ENCODE peak calls at places on chromosomes 3 and 15, in seven cellular contexts. One of them, this sample, is unnamed.

GRCh38 chr3:147797095-147797494 is 387.9 kb downstream of the ZIC1 start:
- DNase-seq in suprapubic skin: no peak
- DNase-seq in A549: no peak
- DNase-seq in HepG2: no peak
- DNase-seq in heart left ventricle: no peak
- DNase-seq in IMR-90: no peak
- DNase-seq in tibial nerve: no peak
- DNase-seq in this sample: no peak

GRCh38 chr3:50525987-50526386 is 22.6 kb upstream of the CACNA2D2 start:
- DNase-seq in A549: peak; percentile 40
- DNase-seq in HepG2: peak; percentile 25
- DNase-seq in tibial nerve: no peak
- DNase-seq in suprapubic skin: no peak
- DNase-seq in heart left ventricle: peak; percentile 35
- DNase-seq in IMR-90: peak; percentile 30
- DNase-seq in this sample: peak; percentile 25

GRCh38 chr15:26115229-26115943 is 252.3 kb upstream of the ATP10A start:
- DNase-seq in suprapubic skin: no peak
- DNase-seq in IMR-90: no peak
- DNase-seq in A549: no peak
- DNase-seq in HepG2: peak; percentile 33
- DNase-seq in tibial nerve: no peak
- DNase-seq in heart left ventricle: no peak
- DNase-seq in this sample: no peak

GRCh38 chr15:65305144-65305758 is 774 bp downstream of the RNU5B-1 start:
- DNase-seq in tibial nerve: no peak
- DNase-seq in IMR-90: no peak
- DNase-seq in HepG2: no peak
- DNase-seq in A549: peak; percentile 74
- DNase-seq in suprapubic skin: no peak
- DNase-seq in heart left ventricle: no peak
- DNase-seq in this sample: no peak

GRCh38 chr3:19866751-19867347 is 67.2 kb downstream of the EFHB start:
- DNase-seq in suprapubic skin: no peak
- DNase-seq in heart left ventricle: peak; percentile 23
- DNase-seq in A549: peak; percentile 28
- DNase-seq in HepG2: peak; percentile 38
- DNase-seq in IMR-90: peak; percentile 58
- DNase-seq in tibial nerve: no peak
- DNase-seq in this sample: peak; percentile 74

GRCh38 chr3:138944842-138945645 is 1.9 kb downstream of the FOXL2 start:
- DNase-seq in suprapubic skin: no peak
- DNase-seq in tibial nerve: no peak
- DNase-seq in heart left ventricle: no peak
- DNase-seq in A549: no peak
- DNase-seq in IMR-90: no peak
- DNase-seq in HepG2: no peak
- DNase-seq in this sample: no peak

GRCh38 chr3:139122612-139123011 is 77.9 kb upstream of the PRR23C start:
- DNase-seq in A549: no peak
- DNase-seq in suprapubic skin: no peak
- DNase-seq in heart left ventricle: no peak
- DNase-seq in tibial nerve: no peak
- DNase-seq in HepG2: no peak
- DNase-seq in IMR-90: no peak
- DNase-seq in this sample: no peak

GRCh38 chr15:95025924-95026728 is 794.8 kb downstream of the MCTP2 start:
- DNase-seq in suprapubic skin: peak; percentile 65
- DNase-seq in heart left ventricle: peak; percentile 26
- DNase-seq in HepG2: no peak
- DNase-seq in tibial nerve: peak; percentile 59
- DNase-seq in IMR-90: peak; percentile 61
- DNase-seq in A549: peak; percentile 6
- DNase-seq in this sample: peak; percentile 66

GRCh38 chr15:47283231-47283630 is 434.1 kb upstream of the SEMA6D start:
- DNase-seq in HepG2: no peak
- DNase-seq in heart left ventricle: no peak
- DNase-seq in A549: no peak
- DNase-seq in IMR-90: no peak
- DNase-seq in tibial nerve: no peak
- DNase-seq in suprapubic skin: no peak
- DNase-seq in this sample: no peak

GRCh38 chr15:98927990-98928389 is 79.6 kb downstream of the PGPEP1L start:
- DNase-seq in HepG2: no peak
- DNase-seq in IMR-90: no peak
- DNase-seq in heart left ventricle: no peak
- DNase-seq in A549: no peak
- DNase-seq in suprapubic skin: no peak
- DNase-seq in tibial nerve: no peak
- DNase-seq in this sample: no peak

GRCh38 chr3:61733000-61733399 is 171.6 kb downstream of the PTPRG start:
- DNase-seq in tibial nerve: no peak
- DNase-seq in heart left ventricle: no peak
- DNase-seq in IMR-90: no peak
- DNase-seq in suprapubic skin: no peak
- DNase-seq in A549: no peak
- DNase-seq in HepG2: no peak
- DNase-seq in this sample: no peak

GRCh38 chr3:153385343-153385742 is 223.3 kb downstream of the RAP2B start:
- DNase-seq in A549: no peak
- DNase-seq in heart left ventricle: no peak
- DNase-seq in tibial nerve: no peak
- DNase-seq in IMR-90: no peak
- DNase-seq in suprapubic skin: no peak
- DNase-seq in HepG2: no peak
- DNase-seq in this sample: no peak

GRCh38 chr3:115245437-115245836 is 98.3 kb upstream of the ZBTB20 start:
- DNase-seq in tibial nerve: no peak
- DNase-seq in suprapubic skin: no peak
- DNase-seq in HepG2: no peak
- DNase-seq in A549: peak; percentile 69
- DNase-seq in IMR-90: peak; percentile 97
- DNase-seq in heart left ventricle: no peak
- DNase-seq in this sample: peak; percentile 28

GRCh38 chr15:31327674-31328424 is 1.2 kb downstream of the KLF13 start:
- DNase-seq in A549: peak; percentile 38
- DNase-seq in tibial nerve: no peak
- DNase-seq in suprapubic skin: peak; percentile 87
- DNase-seq in HepG2: peak; percentile 21
- DNase-seq in heart left ventricle: peak; percentile 78
- DNase-seq in IMR-90: peak; percentile 19
- DNase-seq in this sample: no peak

GRCh38 chr15:74293021-74293810 is 57.1 kb downstream of the CCDC33 start:
- DNase-seq in suprapubic skin: no peak
- DNase-seq in A549: no peak
- DNase-seq in tibial nerve: no peak
- DNase-seq in HepG2: no peak
- DNase-seq in heart left ventricle: no peak
- DNase-seq in IMR-90: no peak
- DNase-seq in this sample: no peak

GRCh38 chr3:101509276-101509675 is 3.7 kb downstream of the SENP7 start:
- DNase-seq in suprapubic skin: no peak
- DNase-seq in HepG2: no peak
- DNase-seq in A549: no peak
- DNase-seq in tibial nerve: no peak
- DNase-seq in heart left ventricle: no peak
- DNase-seq in IMR-90: no peak
- DNase-seq in this sample: no peak

GRCh38 chr3:101513419-101513986 is 491 bp upstream of the SENP7 start:
- DNase-seq in suprapubic skin: no peak
- DNase-seq in heart left ventricle: no peak
- DNase-seq in tibial nerve: no peak
- DNase-seq in HepG2: no peak
- DNase-seq in IMR-90: no peak
- DNase-seq in A549: peak; percentile 73
- DNase-seq in this sample: no peak

GRCh38 chr3:101518421-101518871 is 5.4 kb upstream of the SENP7 start:
- DNase-seq in suprapubic skin: no peak
- DNase-seq in tibial nerve: no peak
- DNase-seq in IMR-90: peak; percentile 32
- DNase-seq in heart left ventricle: no peak
- DNase-seq in A549: peak; percentile 6
- DNase-seq in HepG2: peak; percentile 29
- DNase-seq in this sample: no peak

GRCh38 chr3:101509811-101510210 is 3.2 kb downstream of the SENP7 start:
- DNase-seq in A549: no peak
- DNase-seq in suprapubic skin: no peak
- DNase-seq in IMR-90: peak; percentile 53
- DNase-seq in tibial nerve: no peak
- DNase-seq in HepG2: no peak
- DNase-seq in heart left ventricle: no peak
- DNase-seq in this sample: no peak

DNA sequence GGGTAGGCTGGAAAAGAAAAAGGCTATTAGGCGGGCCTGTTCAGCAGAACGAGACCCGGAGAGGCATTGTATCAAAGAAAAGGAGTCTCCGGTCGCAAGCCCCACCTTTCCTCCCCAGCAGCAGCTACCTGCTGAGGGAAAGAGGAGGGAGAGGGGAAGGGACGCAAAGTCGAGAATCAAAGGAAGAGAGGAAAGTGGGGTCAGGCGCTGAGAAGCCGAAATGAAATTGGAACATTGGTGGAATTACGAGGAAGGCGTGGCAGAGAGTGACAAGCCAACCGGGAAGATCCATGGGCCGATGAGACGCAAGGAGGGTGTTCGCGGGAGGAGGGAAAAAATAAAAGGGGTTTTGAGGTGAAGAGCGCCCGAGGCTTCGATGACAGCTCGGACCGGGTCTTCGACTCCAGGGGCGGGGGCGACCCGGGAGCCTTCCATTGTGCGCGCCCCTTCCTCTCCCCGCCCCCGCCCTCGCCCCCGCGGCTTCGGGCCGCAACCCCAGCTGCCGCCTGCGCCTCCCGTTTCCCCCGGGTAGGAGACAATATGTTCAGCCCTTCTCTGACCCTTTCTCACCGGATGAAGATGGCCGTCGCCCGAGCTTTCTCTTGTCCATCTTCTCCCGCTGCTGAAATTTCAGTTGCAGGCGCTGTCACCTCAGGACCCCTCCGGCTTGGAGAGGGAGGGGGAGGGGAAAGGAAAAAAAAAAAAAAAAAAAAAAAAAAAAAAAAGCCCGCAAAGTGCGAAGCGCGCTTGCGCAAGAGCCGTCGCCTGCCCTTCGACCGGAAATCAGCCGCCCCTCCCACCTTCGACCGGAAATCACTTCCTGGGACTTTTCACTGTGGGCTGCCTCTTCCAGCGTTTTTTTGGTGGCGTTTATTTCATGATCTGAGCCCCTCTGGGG is at the start of gene SENP7:
- DNase-seq in A549: peak; percentile 86
- DNase-seq in heart left ventricle: peak; percentile 88
- DNase-seq in suprapubic skin: peak; percentile 90
- DNase-seq in HepG2: peak; percentile 71
- DNase-seq in IMR-90: peak; percentile 75
- DNase-seq in tibial nerve: peak; percentile 75
- DNase-seq in this sample: peak; percentile 91
- TF ChIP-seq POLR2A in A549: peak; percentile 41
- TF ChIP-seq POLR2A in heart left ventricle: no peak
- TF ChIP-seq POLR2A in suprapubic skin: no peak
- TF ChIP-seq POLR2A in HepG2: peak; percentile 48
- TF ChIP-seq POLR2A in IMR-90: no peak
- TF ChIP-seq POLR2A in tibial nerve: peak; percentile 9
- TF ChIP-seq POLR2A in this sample: peak; percentile 16

GRCh38 chr15:70569139-70569717 is 194.1 kb downstream of the UACA start:
- DNase-seq in HepG2: peak; percentile 68
- DNase-seq in tibial nerve: no peak
- DNase-seq in heart left ventricle: no peak
- DNase-seq in A549: peak; percentile 67
- DNase-seq in suprapubic skin: no peak
- DNase-seq in IMR-90: peak; percentile 71
- DNase-seq in this sample: peak; percentile 37
- TF ChIP-seq CTCF in HepG2: peak; percentile 85
- TF ChIP-seq CTCF in tibial nerve: peak; percentile 63
- TF ChIP-seq CTCF in heart left ventricle: peak; percentile 71
- TF ChIP-seq CTCF in A549: peak; percentile 67
- TF ChIP-seq CTCF in suprapubic skin: no peak
- TF ChIP-seq CTCF in IMR-90: peak; percentile 63
- TF ChIP-seq CTCF in this sample: peak; percentile 20

GRCh38 chr3:184336484-184337230 is 743 bp upstream of the FAM131A start:
- DNase-seq in A549: no peak
- DNase-seq in tibial nerve: no peak
- DNase-seq in heart left ventricle: no peak
- DNase-seq in suprapubic skin: no peak
- DNase-seq in HepG2: peak; percentile 62
- DNase-seq in IMR-90: peak; percentile 65
- DNase-seq in this sample: peak; percentile 47
- TF ChIP-seq POLR2A in A549: no peak
- TF ChIP-seq POLR2A in tibial nerve: peak; percentile 44
- TF ChIP-seq POLR2A in heart left ventricle: no peak
- TF ChIP-seq POLR2A in suprapubic skin: no peak
- TF ChIP-seq POLR2A in HepG2: no peak
- TF ChIP-seq POLR2A in IMR-90: peak; percentile 13
- TF ChIP-seq POLR2A in this sample: peak; percentile 43

DNA sequence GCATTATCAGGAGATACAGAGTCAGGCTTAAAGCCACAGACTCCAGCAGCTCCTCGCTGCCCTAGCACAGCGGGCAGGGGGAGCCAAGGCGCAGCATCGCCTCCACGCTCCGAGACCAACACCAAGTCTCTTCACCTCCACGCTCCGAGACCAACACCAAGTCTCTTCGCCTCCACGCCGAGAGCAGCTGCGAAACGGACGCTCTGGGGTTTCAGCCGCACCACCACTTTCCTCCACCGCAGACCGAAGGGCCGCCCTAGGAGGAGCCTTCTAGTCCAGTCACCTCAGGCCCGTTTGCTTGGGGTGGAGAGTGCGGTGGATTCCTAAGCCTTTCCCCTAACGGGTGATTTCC is 678 bp downstream of the DMXL2 start:
- DNase-seq in IMR-90: peak; percentile 57
- DNase-seq in tibial nerve: peak; percentile 13
- DNase-seq in A549: peak; percentile 76
- DNase-seq in heart left ventricle: peak; percentile 41
- DNase-seq in HepG2: peak; percentile 7
- DNase-seq in suprapubic skin: peak; percentile 74
- DNase-seq in this sample: peak; percentile 68
- TF ChIP-seq CTCF in IMR-90: peak; percentile 3
- TF ChIP-seq CTCF in tibial nerve: peak; percentile 15
- TF ChIP-seq CTCF in A549: peak; percentile 18
- TF ChIP-seq CTCF in heart left ventricle: no peak
- TF ChIP-seq CTCF in HepG2: peak; percentile 49
- TF ChIP-seq CTCF in suprapubic skin: no peak
- TF ChIP-seq CTCF in this sample: no peak

This sample was measured in adrenal gland.